ENCODE peak calls at places on chromosomes 6 and 20, in five cellular contexts. U is ovary, E is sigmoid colon, V is K562, F is transverse colon. S is an unnamed sample.
A peak's percentile ranks its signal among the peaks of the same experiment; 100 is the strongest.

GRCh38 chr6:118783931-118784528 is 109.9 kb upstream of the ASF1A start:
- DNase-seq in V (no peak), F (no peak), U (no peak), E (no peak), S (no peak)

GRCh38 chr6:101116337-101116736 is 235.2 kb upstream of the ASCC3 start:
- DNase-seq in V (no peak), E (no peak), F (no peak), U (no peak), S (no peak)

GRCh38 chr6:162560891-162561290 is 166.7 kb downstream of the PRKN start:
- DNase-seq in E (no peak), U (no peak), F (no peak), V (no peak), S (no peak)

GRCh38 chr6:33670086-33670660 is 41.3 kb downstream of the UQCC2 start:
- DNase-seq in U (no peak), V (no peak), F (no peak), E (no peak), S (no peak)

GRCh38 chr6:136011475-136011874 is 160.0 kb downstream of the PDE7B start:
- DNase-seq in V (no peak), U (no peak), F (no peak), E (no peak), S (no peak)

GRCh38 chr6:154358019-154358545 is 1.5 kb upstream of the IPCEF1 start:
- DNase-seq in F (no peak), E (no peak), U (no peak), V (no peak), S (no peak)

GRCh38 chr6:170034294-170034693 is 256.6 kb downstream of the DLL1 start:
- DNase-seq in F (peak; percentile 1), V (no peak), U (peak; percentile 1), E (peak; percentile 30), S (no peak)

GRCh38 chr6:29516108-29516507 is 28.4 kb upstream of the MAS1L start:
- DNase-seq in E (no peak), V (no peak), U (no peak), F (no peak), S (no peak)

GRCh38 chr6:127347188-127347587 is 3.8 kb upstream of the ECHDC1 start:
- DNase-seq in E (no peak), U (no peak), V (no peak), F (no peak), S (no peak)

GRCh38 chr6:43842964-43843645 is 73.1 kb downstream of the VEGFA start:
- DNase-seq in F (peak; percentile 56), E (no peak), U (no peak), V (peak; percentile 70), S (no peak)

GRCh38 chr20:52190437-52191131 is 995 bp downstream of the ZFP64 start:
- DNase-seq in E (no peak), V (peak; percentile 67), U (peak; percentile 39), F (peak; percentile 68), S (peak; percentile 6)

GRCh38 chr6:58198301-58198700 is 880.9 kb downstream of the PRIM2 start:
- DNase-seq in F (no peak), U (no peak), E (no peak), V (no peak), S (no peak)

GRCh38 chr6:39821739-39822532 is 29.8 kb downstream of the DAAM2 start:
- DNase-seq in V (no peak), U (peak; percentile 47), E (peak; percentile 81), F (no peak), S (no peak)

GRCh38 chr6:25127433-25127832 is 151.7 kb upstream of the CARMIL1 start:
- DNase-seq in V (no peak), E (no peak), F (no peak), U (no peak), S (no peak)

GRCh38 chr6:20464041-20464440 is 62.4 kb downstream of the E2F3 start:
- DNase-seq in U (no peak), E (no peak), V (no peak), F (no peak), S (no peak)

GRCh38 chr6:155314773-155315515 is 660 bp upstream of the TFB1M start:
- DNase-seq in U (no peak), V (peak; percentile 86), E (peak; percentile 89), F (peak; percentile 63), S (peak; percentile 73)

GRCh38 chr6:163630096-163630495 is 215.6 kb downstream of the QKI start:
- DNase-seq in U (no peak), E (no peak), V (no peak), F (no peak), S (no peak)

GRCh38 chr6:27890351-27891299 is 21.6 kb downstream of the OR2B2 start:
- DNase-seq in V (peak; percentile 94), E (no peak), U (no peak), F (peak; percentile 79), S (peak; percentile 25)

GRCh38 chr6:45713981-45714685 is 301.5 kb downstream of the CLIC5 start:
- DNase-seq in E (no peak), U (no peak), V (no peak), F (no peak), S (no peak)

GRCh38 chr6:11432091-11432490 is 105.5 kb upstream of the TMEM170B start:
- DNase-seq in E (no peak), V (no peak), U (no peak), F (no peak), S (no peak)

GRCh38 chr6:11436508-11437096 is 100.9 kb upstream of the TMEM170B start:
- DNase-seq in F (no peak), E (no peak), U (no peak), V (no peak), S (no peak)

GRCh38 chr6:11432713-11433450 is 104.7 kb upstream of the TMEM170B start:
- DNase-seq in V (no peak), U (no peak), F (no peak), E (no peak), S (no peak)

GRCh38 chr6:11433860-11434259 is 103.7 kb upstream of the TMEM170B start:
- DNase-seq in E (no peak), U (no peak), V (no peak), F (no peak), S (no peak)

DNA sequence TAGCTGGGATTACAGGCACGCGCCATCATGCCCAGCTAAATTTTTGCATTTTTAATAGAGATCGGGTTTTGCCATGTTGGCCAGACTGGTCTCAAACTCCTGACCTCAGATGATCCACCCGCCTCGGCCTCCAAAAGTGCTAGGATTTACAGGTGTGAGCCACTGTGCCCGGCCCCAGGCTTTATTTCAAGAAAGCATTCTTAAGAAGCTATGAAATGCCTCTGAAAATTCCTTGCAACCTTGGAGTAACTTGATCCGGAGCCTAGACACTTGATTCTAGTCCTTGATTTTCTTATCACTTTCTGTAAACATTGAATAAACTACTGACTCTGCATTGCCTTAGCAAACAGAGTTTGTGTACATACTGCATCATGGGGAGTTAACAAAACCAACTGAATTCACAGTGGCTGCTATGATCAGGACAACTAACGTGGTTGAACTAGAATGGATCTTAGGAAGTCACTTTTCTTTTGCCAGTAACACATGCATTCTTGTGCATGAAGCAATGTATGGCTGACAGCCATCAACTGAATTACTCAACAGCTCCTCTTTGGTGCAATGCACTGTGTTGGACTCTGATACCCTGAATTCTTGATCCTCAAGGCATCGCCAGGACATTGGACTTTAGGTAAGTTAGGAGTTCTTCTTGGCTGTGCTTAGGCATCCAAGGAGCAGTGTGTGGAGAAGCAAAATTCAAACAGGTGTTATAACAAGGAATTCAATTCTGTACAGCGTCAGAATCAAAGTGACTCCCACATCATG is 102.8 kb upstream of the TMEM170B start:
- DNase-seq in E (no peak), V (no peak), F (peak; percentile 54), U (no peak), S (peak; percentile 71)
- TF ChIP-seq EP300 in E (no peak), V (no peak), F (no peak), U (no peak), S (no peak)

GRCh38 chr20:45343445-45343866 is 4.8 kb downstream of the SDC4 start:
- DNase-seq in F (peak; percentile 72), V (peak; percentile 61), U (no peak), E (no peak), S (no peak)

GRCh38 chr20:45341939-45342862 is 6.0 kb downstream of the SDC4 start:
- DNase-seq in F (peak; percentile 53), E (peak; percentile 89), V (peak; percentile 34), U (peak; percentile 45), S (no peak)

GRCh38 chr20:45345104-45345936 is 2.9 kb downstream of the SDC4 start:
- DNase-seq in U (no peak), V (no peak), E (no peak), F (peak; percentile 78), S (no peak)

GRCh38 chr20:45342863-45343444 is 5.3 kb downstream of the SDC4 start:
- DNase-seq in U (no peak), E (no peak), V (no peak), F (no peak), S (no peak)

DNA sequence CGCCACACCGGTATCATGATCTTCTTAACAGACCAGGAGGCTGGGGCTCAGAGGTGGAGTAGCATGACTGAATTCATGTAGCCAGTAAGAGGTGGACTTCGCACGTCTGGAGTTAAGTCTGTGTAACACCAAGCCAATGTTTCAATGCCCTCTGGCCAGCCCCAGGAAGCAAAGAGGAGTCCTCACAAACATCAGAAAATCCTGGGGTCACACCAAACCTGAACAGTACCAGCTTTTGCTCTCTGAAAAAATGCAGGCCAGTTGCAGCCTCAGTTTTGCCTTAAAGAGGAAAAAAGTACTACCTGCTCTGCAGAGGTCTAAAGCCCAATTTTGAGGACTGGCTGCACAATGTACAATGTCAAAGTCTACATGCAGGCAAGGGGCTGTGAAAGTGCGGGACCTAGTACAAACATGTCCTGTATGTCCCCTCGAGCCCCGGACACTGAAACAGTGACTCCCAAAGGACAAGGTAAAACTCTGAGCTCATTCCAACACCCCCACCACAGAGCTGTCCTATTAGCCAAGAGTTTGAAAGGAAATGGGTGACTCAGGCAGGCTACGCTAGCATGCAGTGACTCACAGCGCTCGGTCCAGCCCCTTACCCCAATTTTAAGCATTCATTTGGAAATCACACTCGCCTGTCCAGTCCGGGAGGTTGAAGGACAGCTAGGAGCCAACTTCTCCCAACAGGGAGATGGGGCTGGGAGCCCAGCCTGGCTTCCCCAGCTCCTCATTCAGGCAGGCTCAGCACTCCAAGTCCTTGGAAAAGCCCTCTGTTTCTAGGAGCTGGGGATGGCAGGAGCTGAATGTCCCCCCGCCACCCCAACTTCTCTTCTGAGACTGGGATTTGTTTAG is 4.1 kb downstream of the SDC4 start:
- DNase-seq in F (peak; percentile 76), V (peak; percentile 80), U (no peak), E (peak; percentile 88), S (no peak)
- TF ChIP-seq EP300 in F (no peak), V (peak; percentile 63), U (no peak), E (no peak), S (peak; percentile 61)

GRCh38 chr6:148723484-148723883 is 23.3 kb upstream of the UST start:
- DNase-seq in F (no peak), U (no peak), E (no peak), V (no peak), S (no peak)
- TF ChIP-seq EP300 in F (no peak), U (no peak), E (no peak), V (no peak), S (no peak)

GRCh38 chr6:68126089-68126749 is 508.9 kb upstream of the ADGRB3 start:
- DNase-seq in U (no peak), E (no peak), F (no peak), V (no peak), S (no peak)

GRCh38 chr6:68127066-68127465 is 508.0 kb upstream of the ADGRB3 start:
- DNase-seq in F (no peak), E (no peak), U (no peak), V (no peak), S (no peak)

DNA sequence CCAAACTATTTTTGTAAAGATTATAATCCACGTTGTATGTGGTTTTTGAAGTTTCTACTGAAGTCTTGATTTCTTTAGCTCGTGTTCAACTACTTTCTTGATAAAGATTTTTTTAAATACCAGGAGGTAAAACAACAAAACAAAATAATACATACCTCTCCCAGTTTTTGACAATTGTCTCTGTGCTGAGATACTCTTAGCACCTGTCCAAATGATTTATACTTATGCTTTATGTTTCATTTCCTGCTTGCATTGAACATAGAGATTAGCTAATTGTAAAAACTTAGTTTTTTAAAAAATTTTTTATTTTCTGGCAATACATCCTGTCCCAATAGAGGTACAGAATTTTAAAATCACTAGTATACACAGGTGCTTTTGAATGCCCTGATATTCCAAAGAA is 506.9 kb upstream of the ADGRB3 start:
- DNase-seq in E (no peak), F (no peak), V (no peak), U (no peak), S (no peak)
- TF ChIP-seq EP300 in E (no peak), F (no peak), V (no peak), U (no peak), S (no peak)